ENCODE peak calls at places on chromosomes 7 and 10, in eight cellular contexts. U is left ventricle myocardium inferior, O is stomach, J is uterus, L is heart left ventricle, A is hepatocyte, N is spleen, P is PC-9. R is an unnamed sample.
A peak's percentile ranks its signal among the peaks of the same experiment; 100 is the strongest.

GRCh38 chr10:70905071-70906021 is 17.0 kb upstream of the PCBD1 start:
- DNase-seq in U (no peak), O (no peak), J (no peak), L (no peak), A (no peak), N (peak; percentile 74), P (no peak), R (no peak)

GRCh38 chr7:35727571-35727970 is 32.6 kb upstream of the HERPUD2 start:
- DNase-seq in U (no peak), O (no peak), J (no peak), L (no peak), A (no peak), N (no peak), P (no peak), R (no peak)

GRCh38 chr10:34249634-34250033 is 565.5 kb downstream of the PARD3 start:
- DNase-seq in U (no peak), O (no peak), J (no peak), L (no peak), A (no peak), N (no peak), P (no peak), R (no peak)

GRCh38 chr10:12606461-12606860 is 257.1 kb downstream of the CAMK1D start:
- DNase-seq in U (no peak), O (no peak), J (no peak), L (no peak), A (no peak), N (no peak), P (no peak), R (no peak)

GRCh38 chr7:47572939-47573757 is 8.8 kb downstream of the TNS3 start:
- DNase-seq in U (no peak), O (peak; percentile 49), J (no peak), L (no peak), A (no peak), N (no peak), P (no peak), R (no peak)

GRCh38 chr10:86580549-86580886 is 58.9 kb upstream of the WAPL start:
- DNase-seq in U (no peak), O (no peak), J (no peak), L (no peak), A (no peak), N (no peak), P (no peak), R (no peak)

GRCh38 chr7:151690597-151690996 is 170.9 kb upstream of the RHEB start:
- DNase-seq in U (no peak), O (no peak), J (no peak), L (no peak), A (peak; percentile 51), N (no peak), P (no peak), R (peak; percentile 68)

GRCh38 chr7:3042861-3043489 is 692 bp downstream of the CARD11 start:
- DNase-seq in U (no peak), O (no peak), J (no peak), L (no peak), A (peak; percentile 55), N (peak; percentile 91), P (peak; percentile 68), R (peak; percentile 20)

GRCh38 chr10:43197834-43198681 is 59.8 kb downstream of the CSGALNACT2 start:
- DNase-seq in U (no peak), O (peak; percentile 25), J (peak; percentile 11), L (no peak), A (no peak), N (peak; percentile 76), P (no peak), R (no peak)

GRCh38 chr10:60679388-60679987 is 98.8 kb upstream of the CDK1 start:
- DNase-seq in U (no peak), O (no peak), J (no peak), L (no peak), A (no peak), N (no peak), P (no peak), R (no peak)

GRCh38 chr10:130179640-130180039 is 43.4 kb downstream of the GLRX3 start:
- DNase-seq in U (no peak), O (no peak), J (no peak), L (no peak), A (peak; percentile 71), N (no peak), P (peak; percentile 7), R (no peak)

GRCh38 chr7:100130608-100131453 is 4.1 kb downstream of the MBLAC1 start:
- DNase-seq in U (peak; percentile 79), O (peak; percentile 88), J (peak; percentile 83), L (peak; percentile 74), A (peak; percentile 87), N (peak; percentile 94), P (peak; percentile 86), R (no peak)

GRCh38 chr7:134741901-134742635 is 37.4 kb upstream of the CALD1 start:
- DNase-seq in U (no peak), O (no peak), J (peak; percentile 32), L (peak; percentile 56), A (no peak), N (no peak), P (no peak), R (peak; percentile 92)

GRCh38 chr7:70289067-70289466 is 690.8 kb downstream of the AUTS2 start:
- DNase-seq in U (no peak), O (no peak), J (no peak), L (no peak), A (no peak), N (no peak), P (no peak), R (peak; percentile 25)

DNA sequence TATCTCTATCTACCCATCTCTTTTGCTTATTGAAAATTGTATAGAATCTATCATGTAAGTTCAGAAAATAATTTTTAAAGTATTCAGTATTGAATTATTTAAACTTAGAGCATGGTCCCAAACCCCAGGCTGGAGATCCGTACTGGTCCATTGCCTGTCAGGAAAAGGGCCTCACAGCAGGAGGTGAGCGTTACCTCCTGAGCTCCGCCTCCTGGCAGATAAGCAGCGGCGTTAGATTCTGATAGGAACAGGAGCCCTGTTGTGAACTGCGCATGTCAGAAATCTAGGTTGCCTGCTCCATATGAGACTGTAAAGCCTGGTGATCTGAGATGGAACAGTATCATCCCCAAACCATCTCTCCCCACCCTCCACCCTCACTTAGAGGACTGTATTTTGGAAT is 266.0 kb upstream of the CNTNAP2 start:
- DNase-seq in U (no peak), O (no peak), J (no peak), L (no peak), A (no peak), N (no peak), P (no peak), R (no peak)
- TF ChIP-seq CTCF in U (no peak), O (no peak), J (no peak), L (no peak), A (no peak), N (no peak), P (no peak), R (no peak)

GRCh38 chr10:133097418-133097817 is 9.7 kb downstream of the ADGRA1 start:
- DNase-seq in U (no peak), O (no peak), J (no peak), L (no peak), A (no peak), N (no peak), P (no peak), R (no peak)
- H3K27ac ChIP-seq in U (no peak overlapping the region), O (no peak overlapping the region), J (no peak overlapping the region), L (no peak overlapping the region), A (no peak overlapping the region), N (no peak overlapping the region), P (no peak overlapping the region), R (no peak overlapping the region)

DNA sequence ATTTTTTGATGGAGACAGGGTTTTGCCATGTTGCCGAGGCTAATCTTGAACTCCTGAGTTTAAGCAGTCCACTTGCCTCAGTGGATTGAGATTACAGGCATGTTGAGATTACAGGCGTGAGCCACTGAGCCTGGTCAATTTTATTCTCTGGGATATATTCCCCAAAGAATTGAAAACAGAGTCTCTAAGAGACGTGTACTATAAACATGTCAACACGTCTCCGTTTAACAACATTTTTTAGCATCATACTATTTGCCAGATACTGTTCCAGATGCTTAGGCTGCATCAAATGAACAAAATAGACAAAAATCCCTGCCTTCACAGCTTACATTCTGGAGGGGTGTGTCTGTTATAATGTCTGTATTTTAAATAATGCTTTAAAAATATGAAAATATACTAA is 54.1 kb upstream of the PRKG1 start:
- DNase-seq in U (no peak), O (no peak), J (no peak), L (no peak), A (no peak), N (no peak), P (no peak), R (no peak)
- H3K4me1 ChIP-seq in U (peaks cover 26% of the 10 kb centered on the region), O (peaks cover 22% of the 10 kb centered on the region), J (no peaks in the 10 kb centered on the region), L (peaks cover 3% of the 10 kb centered on the region), A (no peaks in the 10 kb centered on the region), N (no peaks in the 10 kb centered on the region), P (no peaks in the 10 kb centered on the region), R (no peaks in the 10 kb centered on the region)

DNA sequence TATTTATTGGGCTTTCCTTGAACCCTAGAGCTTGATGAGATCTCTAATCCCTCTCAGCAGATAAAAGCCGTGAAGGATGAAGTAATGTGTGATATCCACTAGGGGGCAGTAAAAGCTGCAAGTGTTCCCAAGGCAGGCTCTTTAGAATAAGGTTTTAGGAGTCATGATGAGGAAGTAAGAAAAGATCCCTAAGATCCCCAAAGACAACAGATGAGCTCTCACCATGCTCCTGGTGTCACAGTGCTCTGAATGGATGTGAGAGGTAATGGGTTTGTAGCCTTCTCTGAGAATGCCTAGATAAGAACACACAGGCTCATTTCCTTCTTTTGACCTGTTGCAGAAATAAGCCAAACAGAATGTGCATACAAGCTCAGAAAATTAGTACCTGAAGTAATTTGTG is 70.4 kb upstream of the ITPRID1 start:
- DNase-seq in U (no peak), O (no peak), J (no peak), L (no peak), A (peak; percentile 73), N (no peak), P (peak; percentile 16), R (peak; percentile 52)
- TF ChIP-seq CTCF in U (peak; percentile 86), O (no peak), J (peak; percentile 41), L (peak; percentile 62), A (peak; percentile 81), N (peak; percentile 50), P (peak; percentile 98), R (peak; percentile 91)